ENCODE peak calls at places on chromosomes 12 and 14, in six cellular contexts. One of them, this sample, is unnamed.

GRCh38 chr14:64816221-64816783 is 63.4 kb downstream of the SPTB start:
- DNase-seq in tibial nerve: no peak
- DNase-seq in Calu3: no peak
- DNase-seq in HFFc6: no peak
- DNase-seq in fibroblast of pulmonary artery: no peak
- DNase-seq in epithelial cell of esophagus: no peak
- DNase-seq in this sample: no peak

GRCh38 chr12:119208626-119209061 is 29.9 kb downstream of the HSPB8 start:
- DNase-seq in tibial nerve: peak
- DNase-seq in Calu3: peak
- DNase-seq in HFFc6: peak
- DNase-seq in fibroblast of pulmonary artery: peak
- DNase-seq in epithelial cell of esophagus: peak
- DNase-seq in this sample: peak

GRCh38 chr12:54958048-54958658 is 26.4 kb downstream of the TESPA1 start:
- DNase-seq in tibial nerve: no peak
- DNase-seq in Calu3: peak
- DNase-seq in HFFc6: peak
- DNase-seq in fibroblast of pulmonary artery: peak
- DNase-seq in epithelial cell of esophagus: peak
- DNase-seq in this sample: peak

GRCh38 chr12:129073157-129073915 is 220.1 kb downstream of the GLT1D1 start:
- DNase-seq in tibial nerve: no peak
- DNase-seq in Calu3: no peak
- DNase-seq in HFFc6: no peak
- DNase-seq in fibroblast of pulmonary artery: no peak
- DNase-seq in epithelial cell of esophagus: no peak
- DNase-seq in this sample: no peak

GRCh38 chr14:81221579-81222102 is 882 bp upstream of the GTF2A1 start:
- DNase-seq in tibial nerve: no peak
- DNase-seq in Calu3: no peak
- DNase-seq in HFFc6: no peak
- DNase-seq in fibroblast of pulmonary artery: peak
- DNase-seq in epithelial cell of esophagus: no peak
- DNase-seq in this sample: no peak

GRCh38 chr14:60079723-60080122 is 12.0 kb upstream of the PCNX4 start:
- DNase-seq in tibial nerve: no peak
- DNase-seq in Calu3: no peak
- DNase-seq in HFFc6: no peak
- DNase-seq in fibroblast of pulmonary artery: no peak
- DNase-seq in epithelial cell of esophagus: no peak
- DNase-seq in this sample: no peak

GRCh38 chr14:102568115-102568614 is 24.3 kb upstream of the RCOR1 start:
- DNase-seq in tibial nerve: no peak
- DNase-seq in Calu3: peak
- DNase-seq in HFFc6: no peak
- DNase-seq in fibroblast of pulmonary artery: no peak
- DNase-seq in epithelial cell of esophagus: peak
- DNase-seq in this sample: peak

GRCh38 chr14:72632727-72633126 is 261.2 kb downstream of the DPF3 start:
- DNase-seq in tibial nerve: no peak
- DNase-seq in Calu3: no peak
- DNase-seq in HFFc6: no peak
- DNase-seq in fibroblast of pulmonary artery: no peak
- DNase-seq in epithelial cell of esophagus: no peak
- DNase-seq in this sample: no peak

GRCh38 chr12:118065380-118065779 is 4.4 kb upstream of the WSB2 start:
- DNase-seq in tibial nerve: no peak
- DNase-seq in Calu3: no peak
- DNase-seq in HFFc6: no peak
- DNase-seq in fibroblast of pulmonary artery: no peak
- DNase-seq in epithelial cell of esophagus: no peak
- DNase-seq in this sample: no peak

GRCh38 chr12:3863756-3864155 is 9.4 kb downstream of the PARP11 start:
- DNase-seq in tibial nerve: no peak
- DNase-seq in Calu3: no peak
- DNase-seq in HFFc6: no peak
- DNase-seq in fibroblast of pulmonary artery: no peak
- DNase-seq in epithelial cell of esophagus: peak
- DNase-seq in this sample: no peak

GRCh38 chr12:52942914-52943207 is 6.1 kb upstream of the KRT18 start:
- DNase-seq in tibial nerve: no peak
- DNase-seq in Calu3: no peak
- DNase-seq in HFFc6: no peak
- DNase-seq in fibroblast of pulmonary artery: no peak
- DNase-seq in epithelial cell of esophagus: no peak
- DNase-seq in this sample: no peak

GRCh38 chr14:81275995-81276698 is 55.4 kb upstream of the GTF2A1 start:
- DNase-seq in tibial nerve: no peak
- DNase-seq in Calu3: no peak
- DNase-seq in HFFc6: no peak
- DNase-seq in fibroblast of pulmonary artery: no peak
- DNase-seq in epithelial cell of esophagus: no peak
- DNase-seq in this sample: no peak

GRCh38 chr14:104870368-104871144 is 5.5 kb downstream of the CEP170B start:
- DNase-seq in tibial nerve: no peak
- DNase-seq in Calu3: peak
- DNase-seq in HFFc6: no peak
- DNase-seq in fibroblast of pulmonary artery: no peak
- DNase-seq in epithelial cell of esophagus: no peak
- DNase-seq in this sample: no peak

GRCh38 chr12:79848321-79848720 is 86.6 kb downstream of the PPP1R12A start:
- DNase-seq in tibial nerve: no peak
- DNase-seq in Calu3: no peak
- DNase-seq in HFFc6: no peak
- DNase-seq in fibroblast of pulmonary artery: peak
- DNase-seq in epithelial cell of esophagus: no peak
- DNase-seq in this sample: no peak

GRCh38 chr12:546265-546919 is 86.7 kb downstream of the B4GALNT3 start:
- DNase-seq in tibial nerve: no peak
- DNase-seq in Calu3: no peak
- DNase-seq in HFFc6: no peak
- DNase-seq in fibroblast of pulmonary artery: no peak
- DNase-seq in epithelial cell of esophagus: no peak
- DNase-seq in this sample: no peak

GRCh38 chr12:16962889-16963288 is 356.9 kb upstream of the LMO3 start:
- DNase-seq in tibial nerve: no peak
- DNase-seq in Calu3: no peak
- DNase-seq in HFFc6: no peak
- DNase-seq in fibroblast of pulmonary artery: no peak
- DNase-seq in epithelial cell of esophagus: no peak
- DNase-seq in this sample: no peak

GRCh38 chr12:14260011-14260993 is 105.2 kb upstream of the ATF7IP start:
- DNase-seq in tibial nerve: peak
- DNase-seq in Calu3: peak
- DNase-seq in HFFc6: peak
- DNase-seq in fibroblast of pulmonary artery: peak
- DNase-seq in epithelial cell of esophagus: peak
- DNase-seq in this sample: peak

GRCh38 chr14:29629839-29630238 is 297.8 kb downstream of the PRKD1 start:
- DNase-seq in tibial nerve: no peak
- DNase-seq in Calu3: no peak
- DNase-seq in HFFc6: no peak
- DNase-seq in fibroblast of pulmonary artery: peak
- DNase-seq in epithelial cell of esophagus: no peak
- DNase-seq in this sample: no peak

GRCh38 chr12:116517431-116518045 is 41.6 kb upstream of the MAP1LC3B2 start:
- DNase-seq in tibial nerve: no peak
- DNase-seq in Calu3: no peak
- DNase-seq in HFFc6: no peak
- DNase-seq in fibroblast of pulmonary artery: no peak
- DNase-seq in epithelial cell of esophagus: peak
- DNase-seq in this sample: no peak

GRCh38 chr14:66610154-66610563 is 102.2 kb downstream of the GPHN start:
- DNase-seq in tibial nerve: no peak
- DNase-seq in Calu3: no peak
- DNase-seq in HFFc6: peak
- DNase-seq in fibroblast of pulmonary artery: no peak
- DNase-seq in epithelial cell of esophagus: peak
- DNase-seq in this sample: no peak

DNA sequence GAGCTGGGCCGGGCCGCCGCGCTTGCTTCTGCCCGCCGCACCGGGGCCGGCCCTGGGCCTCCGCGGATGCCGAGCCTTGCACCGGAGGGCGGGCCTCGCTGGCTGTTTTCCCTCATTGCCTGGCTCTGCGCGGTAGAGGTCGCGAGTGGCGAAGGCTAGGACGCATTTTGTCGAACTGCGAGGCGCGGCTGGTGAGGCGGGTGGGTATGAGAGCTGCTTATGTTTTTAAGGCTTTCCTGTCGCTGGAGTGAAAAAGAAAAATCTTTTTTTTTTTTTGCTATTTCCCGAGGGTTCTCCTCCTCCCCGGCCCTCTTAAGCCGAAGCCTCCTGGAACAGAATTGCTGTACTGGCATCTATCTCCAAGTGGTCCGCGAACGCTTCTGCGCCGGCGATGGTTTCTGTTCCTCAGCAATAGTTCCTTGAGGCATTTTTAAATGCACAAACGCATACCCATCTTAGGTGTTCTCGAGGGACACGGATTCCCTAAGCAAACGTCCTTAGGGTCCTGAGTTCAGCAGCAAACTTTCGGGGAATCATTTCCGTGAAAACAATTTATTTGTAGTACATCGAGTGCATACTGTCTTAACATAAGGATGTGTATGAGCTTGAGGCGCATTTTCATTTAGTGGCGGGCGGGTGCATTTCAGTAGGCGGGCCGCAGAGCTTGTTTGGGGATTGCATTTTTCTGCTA is 631 bp downstream of the RESF1 start:
- DNase-seq in tibial nerve: peak
- DNase-seq in Calu3: peak
- DNase-seq in HFFc6: peak
- DNase-seq in fibroblast of pulmonary artery: peak
- DNase-seq in epithelial cell of esophagus: peak
- DNase-seq in this sample: peak
- TF ChIP-seq CTCF in tibial nerve: no peak
- TF ChIP-seq CTCF in Calu3: no peak
- TF ChIP-seq CTCF in HFFc6: no peak
- TF ChIP-seq CTCF in fibroblast of pulmonary artery: no peak
- TF ChIP-seq CTCF in epithelial cell of esophagus: no peak
- TF ChIP-seq CTCF in this sample: peak

GRCh38 chr12:106764738-106765137 is 9.7 kb upstream of the RIC8B start:
- DNase-seq in tibial nerve: no peak
- DNase-seq in Calu3: no peak
- DNase-seq in HFFc6: no peak
- DNase-seq in fibroblast of pulmonary artery: peak
- DNase-seq in epithelial cell of esophagus: peak
- DNase-seq in this sample: no peak
- TF ChIP-seq CTCF in tibial nerve: no peak
- TF ChIP-seq CTCF in Calu3: no peak
- TF ChIP-seq CTCF in HFFc6: no peak
- TF ChIP-seq CTCF in fibroblast of pulmonary artery: peak
- TF ChIP-seq CTCF in epithelial cell of esophagus: no peak
- TF ChIP-seq CTCF in this sample: no peak

GRCh38 chr14:73935666-73936065 is 14.2 kb downstream of the FAM161B start:
- DNase-seq in tibial nerve: no peak
- DNase-seq in Calu3: no peak
- DNase-seq in HFFc6: no peak
- DNase-seq in fibroblast of pulmonary artery: peak
- DNase-seq in epithelial cell of esophagus: peak
- DNase-seq in this sample: peak
- TF ChIP-seq CTCF in tibial nerve: peak
- TF ChIP-seq CTCF in Calu3: peak
- TF ChIP-seq CTCF in HFFc6: peak
- TF ChIP-seq CTCF in fibroblast of pulmonary artery: peak
- TF ChIP-seq CTCF in epithelial cell of esophagus: no peak
- TF ChIP-seq CTCF in this sample: peak

GRCh38 chr12:108240027-108240785 is 98.9 kb downstream of the CMKLR1 start:
- DNase-seq in tibial nerve: no peak
- DNase-seq in Calu3: no peak
- DNase-seq in HFFc6: no peak
- DNase-seq in fibroblast of pulmonary artery: no peak
- DNase-seq in epithelial cell of esophagus: no peak
- DNase-seq in this sample: no peak
- TF ChIP-seq CTCF in tibial nerve: no peak
- TF ChIP-seq CTCF in Calu3: no peak
- TF ChIP-seq CTCF in HFFc6: no peak
- TF ChIP-seq CTCF in fibroblast of pulmonary artery: no peak
- TF ChIP-seq CTCF in epithelial cell of esophagus: no peak
- TF ChIP-seq CTCF in this sample: no peak

DNA sequence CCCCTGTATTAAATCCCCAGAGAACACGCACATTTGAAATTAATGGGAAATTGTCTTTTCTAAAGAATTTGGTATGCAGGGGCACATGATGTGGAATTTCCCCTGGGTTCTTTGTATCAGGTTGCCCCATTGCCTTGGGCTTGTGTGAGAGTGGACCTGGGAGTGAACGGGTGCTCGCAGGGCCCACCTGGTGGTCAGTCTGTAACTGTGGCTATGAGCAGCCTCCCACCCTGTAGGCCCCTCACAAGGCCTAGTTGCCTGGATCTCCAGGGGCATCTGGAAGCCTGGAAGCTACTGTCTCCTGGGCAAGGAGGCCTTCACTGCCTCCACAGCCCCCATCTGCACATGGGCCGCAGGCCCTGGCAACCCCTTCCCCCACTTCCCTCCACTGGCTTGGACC is 96.7 kb downstream of the SLC25A47 start:
- DNase-seq in tibial nerve: no peak
- DNase-seq in Calu3: no peak
- DNase-seq in HFFc6: no peak
- DNase-seq in fibroblast of pulmonary artery: no peak
- DNase-seq in epithelial cell of esophagus: no peak
- DNase-seq in this sample: no peak
- TF ChIP-seq CTCF in tibial nerve: no peak
- TF ChIP-seq CTCF in Calu3: no peak
- TF ChIP-seq CTCF in HFFc6: peak
- TF ChIP-seq CTCF in fibroblast of pulmonary artery: no peak
- TF ChIP-seq CTCF in epithelial cell of esophagus: no peak
- TF ChIP-seq CTCF in this sample: no peak

DNA sequence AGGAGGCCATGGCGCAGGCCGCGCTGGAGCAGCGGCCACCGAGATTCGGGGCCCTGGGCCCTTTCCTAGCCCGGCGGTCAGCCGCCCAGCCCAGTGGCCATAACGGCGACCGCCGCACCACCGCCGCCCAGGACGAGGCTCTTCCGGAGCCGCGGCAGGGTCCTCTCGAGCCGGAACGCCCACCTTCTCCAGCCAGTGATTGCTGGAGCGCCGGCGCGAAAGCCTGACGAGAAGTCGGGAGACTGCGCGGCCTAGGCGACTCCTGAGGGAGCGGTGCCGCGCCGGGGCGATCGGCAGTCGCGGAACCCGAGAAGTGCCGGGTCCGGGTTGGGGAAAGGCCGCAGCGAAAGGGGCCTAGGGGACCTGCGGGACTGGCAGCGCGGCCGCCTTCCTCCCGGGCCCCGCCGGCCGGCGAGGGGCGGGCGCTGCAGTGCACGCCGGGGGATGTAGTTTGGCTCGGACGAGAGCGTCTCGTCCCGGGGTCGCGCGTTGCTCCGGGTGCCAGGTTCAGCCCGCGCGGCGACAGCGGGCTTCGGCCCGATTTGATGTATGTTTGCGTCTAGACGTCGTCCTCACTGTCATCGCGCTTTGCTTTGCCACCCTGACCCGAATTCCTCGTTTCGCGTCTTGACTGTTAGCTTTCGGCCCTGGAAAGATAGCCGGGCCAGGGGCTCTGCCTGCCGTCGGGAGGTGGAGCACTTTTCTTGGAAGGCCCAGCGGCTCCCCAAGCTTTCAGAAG is at the start of gene VTI1B:
- DNase-seq in tibial nerve: peak
- DNase-seq in Calu3: peak
- DNase-seq in HFFc6: peak
- DNase-seq in fibroblast of pulmonary artery: peak
- DNase-seq in epithelial cell of esophagus: peak
- DNase-seq in this sample: peak
- TF ChIP-seq CTCF in tibial nerve: no peak
- TF ChIP-seq CTCF in Calu3: no peak
- TF ChIP-seq CTCF in HFFc6: peak
- TF ChIP-seq CTCF in fibroblast of pulmonary artery: peak
- TF ChIP-seq CTCF in epithelial cell of esophagus: no peak
- TF ChIP-seq CTCF in this sample: no peak

GRCh38 chr14:35965425-35965824 is 139.3 kb downstream of the BRMS1L start:
- DNase-seq in tibial nerve: no peak
- DNase-seq in Calu3: no peak
- DNase-seq in HFFc6: no peak
- DNase-seq in fibroblast of pulmonary artery: no peak
- DNase-seq in epithelial cell of esophagus: no peak
- DNase-seq in this sample: no peak
- TF ChIP-seq CTCF in tibial nerve: no peak
- TF ChIP-seq CTCF in Calu3: no peak
- TF ChIP-seq CTCF in HFFc6: no peak
- TF ChIP-seq CTCF in fibroblast of pulmonary artery: no peak
- TF ChIP-seq CTCF in epithelial cell of esophagus: no peak
- TF ChIP-seq CTCF in this sample: no peak